ENCODE peak calls at places on chromosome 20, in ten cellular contexts. R, L, D, A, H, W, N, Y, P and C are unnamed samples. For H3K4me1, the result is how much of the 10 kb centered on the place peaks cover.

GRCh38 chr20:50824137-50824536 is 29.3 kb downstream of the BCAS4 start:
- DNase-seq in R (peak), L (peak), D (no peak), A (no peak), H (peak), W (peak), N (no peak), Y (peak), P (no peak), C (no peak)

GRCh38 chr20:51641866-51642265 is 99.3 kb upstream of the NFATC2 start:
- DNase-seq in R (no peak), L (no peak), D (no peak), A (no peak), H (no peak), W (no peak), N (no peak), Y (no peak), P (no peak), C (no peak)

GRCh38 chr20:38153401-38153800 is 11.7 kb downstream of the TGM2 start:
- DNase-seq in R (no peak), L (no peak), D (no peak), A (no peak), H (no peak), W (no peak), N (no peak), Y (no peak), P (no peak), C (no peak)

GRCh38 chr20:57379263-57379647 is 11.9 kb upstream of the RBM38 start:
- DNase-seq in R (no peak), L (no peak), D (no peak), A (no peak), H (no peak), W (no peak), N (no peak), Y (no peak), P (no peak), C (no peak)

GRCh38 chr20:31474097-31474436 is 860 bp downstream of the DEFB124 start:
- DNase-seq in R (no peak), L (no peak), D (no peak), A (no peak), H (no peak), W (no peak), N (no peak), Y (no peak), P (no peak), C (no peak)

GRCh38 chr20:5796369-5797040 is 46.3 kb downstream of the SHLD1 start:
- DNase-seq in R (no peak), L (no peak), D (no peak), A (no peak), H (no peak), W (no peak), N (no peak), Y (no peak), P (no peak), C (no peak)

GRCh38 chr20:14717124-14718004 is 380.0 kb upstream of the FLRT3 start:
- DNase-seq in R (no peak), L (no peak), D (no peak), A (no peak), H (no peak), W (no peak), N (no peak), Y (no peak), P (no peak), C (no peak)

GRCh38 chr20:32528905-32529670 is 56.0 kb downstream of the NOL4L start:
- DNase-seq in R (no peak), L (no peak), D (peak), A (no peak), H (no peak), W (no peak), N (no peak), Y (no peak), P (peak), C (no peak)

GRCh38 chr20:6008254-6008653 is 45.6 kb downstream of the LRRN4 start:
- DNase-seq in R (peak), L (peak), D (peak), A (peak), H (peak), W (peak), N (no peak), Y (peak), P (no peak), C (peak)

GRCh38 chr20:10553326-10553984 is 118.3 kb downstream of the SLX4IP start:
- DNase-seq in R (peak), L (peak), D (peak), A (peak), H (peak), W (peak), N (peak), Y (peak), P (no peak), C (peak)

GRCh38 chr20:1952737-1953530 is 40.9 kb downstream of the PDYN start:
- DNase-seq in R (no peak), L (no peak), D (no peak), A (no peak), H (no peak), W (no peak), N (no peak), Y (no peak), P (no peak), C (no peak)

GRCh38 chr20:1324598-1325172 is 4.3 kb downstream of the SDCBP2 start:
- DNase-seq in R (peak), L (no peak), D (no peak), A (no peak), H (peak), W (no peak), N (no peak), Y (no peak), P (peak), C (no peak)

GRCh38 chr20:13839421-13840092 is 54.7 kb downstream of the NDUFAF5 start:
- DNase-seq in R (peak), L (no peak), D (no peak), A (peak), H (no peak), W (no peak), N (no peak), Y (no peak), P (no peak), C (peak)

GRCh38 chr20:57205625-57206219 is 60.7 kb downstream of the BMP7 start:
- DNase-seq in R (peak), L (peak), D (no peak), A (no peak), H (no peak), W (no peak), N (no peak), Y (no peak), P (no peak), C (peak)

GRCh38 chr20:10877345-10877744 is 203.5 kb upstream of the JAG1 start:
- DNase-seq in R (no peak), L (peak), D (no peak), A (peak), H (peak), W (no peak), N (no peak), Y (peak), P (no peak), C (peak)

GRCh38 chr20:40322941-40323340 is 366.1 kb downstream of the MAFB start:
- DNase-seq in R (no peak), L (no peak), D (no peak), A (no peak), H (no peak), W (no peak), N (no peak), Y (no peak), P (no peak), C (no peak)

GRCh38 chr20:32451682-32452461 is 93.7 kb downstream of the ASXL1 start:
- DNase-seq in R (no peak), L (no peak), D (peak), A (no peak), H (no peak), W (no peak), N (peak), Y (no peak), P (peak), C (no peak)

GRCh38 chr20:57653910-57654309 is 33.7 kb upstream of the ZBP1 start:
- DNase-seq in R (no peak), L (no peak), D (peak), A (no peak), H (no peak), W (peak), N (peak), Y (peak), P (peak), C (no peak)

GRCh38 chr20:1945134-1945618 is 48.7 kb downstream of the PDYN start:
- DNase-seq in R (no peak), L (peak), D (peak), A (no peak), H (peak), W (peak), N (peak), Y (peak), P (peak), C (no peak)

GRCh38 chr20:12152996-12153395 is 235.3 kb downstream of the BTBD3 start:
- DNase-seq in R (peak), L (no peak), D (no peak), A (no peak), H (no peak), W (no peak), N (no peak), Y (no peak), P (no peak), C (no peak)

GRCh38 chr20:719816-720215 is 44.2 kb upstream of the SCRT2 start:
- DNase-seq in R (no peak), L (no peak), D (no peak), A (no peak), H (no peak), W (no peak), N (no peak), Y (no peak), P (peak), C (no peak)

GRCh38 chr20:57175397-57176010 is 90.9 kb downstream of the BMP7 start:
- DNase-seq in R (no peak), L (no peak), D (no peak), A (no peak), H (no peak), W (no peak), N (no peak), Y (no peak), P (no peak), C (no peak)

GRCh38 chr20:445514-446336 is 16.6 kb downstream of the TBC1D20 start:
- DNase-seq in R (no peak), L (no peak), D (no peak), A (no peak), H (no peak), W (no peak), N (no peak), Y (no peak), P (no peak), C (no peak)

GRCh38 chr20:2804921-2805681 is 4.7 kb upstream of the CPXM1 start:
- DNase-seq in R (no peak), L (no peak), D (no peak), A (peak), H (peak), W (no peak), N (no peak), Y (no peak), P (peak), C (no peak)

GRCh38 chr20:31883829-31884228 is 13.4 kb downstream of the TTLL9 start:
- DNase-seq in R (no peak), L (no peak), D (no peak), A (no peak), H (no peak), W (no peak), N (no peak), Y (no peak), P (no peak), C (no peak)

GRCh38 chr20:56979125-56979524 is 287.3 kb downstream of the BMP7 start:
- DNase-seq in R (no peak), L (no peak), D (no peak), A (no peak), H (no peak), W (no peak), N (no peak), Y (no peak), P (no peak), C (no peak)

GRCh38 chr20:25987073-25987927 is 290.6 kb upstream of the ZNF337 start:
- DNase-seq in R (peak), L (peak), D (peak), A (peak), H (no peak), W (peak), N (peak), Y (peak), P (peak), C (peak)

GRCh38 chr20:5168582-5169396 is 42.0 kb downstream of the CDS2 start:
- DNase-seq in R (peak), L (peak), D (no peak), A (no peak), H (peak), W (no peak), N (no peak), Y (no peak), P (no peak), C (no peak)

GRCh38 chr20:25009218-25010145 is 16.9 kb upstream of the APMAP start:
- DNase-seq in R (no peak), L (no peak), D (no peak), A (no peak), H (peak), W (no peak), N (peak), Y (no peak), P (peak), C (no peak)

GRCh38 chr20:12262747-12263146 is 345.1 kb downstream of the BTBD3 start:
- DNase-seq in R (no peak), L (no peak), D (no peak), A (no peak), H (no peak), W (no peak), N (no peak), Y (no peak), P (no peak), C (no peak)

GRCh38 chr20:18705490-18705889 is 108.1 kb upstream of the SCP2D1 start:
- DNase-seq in R (peak), L (no peak), D (no peak), A (no peak), H (no peak), W (no peak), N (no peak), Y (no peak), P (no peak), C (peak)

GRCh38 chr20:18611492-18611891 is 23.6 kb downstream of the DTD1 start:
- DNase-seq in R (no peak), L (no peak), D (no peak), A (no peak), H (no peak), W (no peak), N (no peak), Y (no peak), P (no peak), C (no peak)

GRCh38 chr20:63680857-63681608 is 15.4 kb upstream of the TNFRSF6B start:
- DNase-seq in R (no peak), L (no peak), D (no peak), A (no peak), H (no peak), W (no peak), N (no peak), Y (no peak), P (no peak), C (no peak)

GRCh38 chr20:273884-274283 is 16.4 kb downstream of the DEFB132 start:
- DNase-seq in R (no peak), L (no peak), D (no peak), A (no peak), H (no peak), W (no peak), N (no peak), Y (no peak), P (no peak), C (no peak)

DNA sequence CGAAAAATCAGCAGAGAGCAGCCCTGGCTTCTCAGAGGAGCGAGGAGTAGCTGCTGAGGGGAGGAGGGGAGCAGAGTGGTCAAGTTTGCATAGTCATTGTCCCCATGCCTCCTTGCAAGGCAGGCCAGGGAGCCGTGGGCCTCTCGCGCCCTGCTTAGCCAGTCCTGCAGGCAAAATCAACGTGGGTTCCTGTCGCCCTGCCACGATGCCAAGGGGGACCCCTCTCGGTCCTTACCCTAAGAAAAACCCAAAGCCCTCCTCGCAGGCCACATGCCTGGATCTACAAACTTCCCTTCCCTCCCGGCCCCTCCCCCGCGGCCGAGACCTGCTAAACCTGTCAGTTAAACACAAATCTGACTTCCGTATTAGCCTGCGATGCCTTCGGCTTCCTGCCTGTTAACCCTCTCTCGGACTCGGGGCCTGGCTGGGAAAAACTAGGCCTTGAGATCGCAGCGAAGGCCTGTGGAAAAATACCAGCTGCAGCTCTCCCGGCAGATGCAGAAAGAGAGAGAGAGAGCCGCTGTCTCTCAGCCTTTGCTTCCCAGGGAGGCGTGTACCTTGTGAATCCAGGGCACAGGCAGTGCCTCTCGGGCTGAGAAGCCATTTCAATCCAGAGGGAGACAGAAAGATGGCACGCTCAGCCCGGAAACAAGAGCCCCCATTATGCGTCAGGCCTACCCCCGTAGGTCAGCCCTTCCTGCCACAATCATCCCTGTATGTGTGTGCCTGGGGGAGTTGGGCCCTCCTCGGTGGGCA is 975 bp upstream of the ZMYND8 start:
- DNase-seq in R (peak), L (peak), D (peak), A (peak), H (peak), W (peak), N (peak), Y (peak), P (peak), C (peak)
- H3K4me3 ChIP-seq in R (no peak), L (peak), D (peak), A (peak), H (no peak), W (no peak), N (peak), Y (no peak), P (no peak), C (no peak)

GRCh38 chr20:21102252-21102609 is 3.9 kb downstream of the LINC00237 start:
- DNase-seq in R (no peak), L (no peak), D (peak), A (peak), H (no peak), W (peak), N (no peak), Y (no peak), P (no peak), C (no peak)
- H3K4me1 ChIP-seq in R (under half), L (under half), D (under half), A (half or more), H (under half), W (under half), N (under half), Y (under half), P (half or more), C (under half)

DNA sequence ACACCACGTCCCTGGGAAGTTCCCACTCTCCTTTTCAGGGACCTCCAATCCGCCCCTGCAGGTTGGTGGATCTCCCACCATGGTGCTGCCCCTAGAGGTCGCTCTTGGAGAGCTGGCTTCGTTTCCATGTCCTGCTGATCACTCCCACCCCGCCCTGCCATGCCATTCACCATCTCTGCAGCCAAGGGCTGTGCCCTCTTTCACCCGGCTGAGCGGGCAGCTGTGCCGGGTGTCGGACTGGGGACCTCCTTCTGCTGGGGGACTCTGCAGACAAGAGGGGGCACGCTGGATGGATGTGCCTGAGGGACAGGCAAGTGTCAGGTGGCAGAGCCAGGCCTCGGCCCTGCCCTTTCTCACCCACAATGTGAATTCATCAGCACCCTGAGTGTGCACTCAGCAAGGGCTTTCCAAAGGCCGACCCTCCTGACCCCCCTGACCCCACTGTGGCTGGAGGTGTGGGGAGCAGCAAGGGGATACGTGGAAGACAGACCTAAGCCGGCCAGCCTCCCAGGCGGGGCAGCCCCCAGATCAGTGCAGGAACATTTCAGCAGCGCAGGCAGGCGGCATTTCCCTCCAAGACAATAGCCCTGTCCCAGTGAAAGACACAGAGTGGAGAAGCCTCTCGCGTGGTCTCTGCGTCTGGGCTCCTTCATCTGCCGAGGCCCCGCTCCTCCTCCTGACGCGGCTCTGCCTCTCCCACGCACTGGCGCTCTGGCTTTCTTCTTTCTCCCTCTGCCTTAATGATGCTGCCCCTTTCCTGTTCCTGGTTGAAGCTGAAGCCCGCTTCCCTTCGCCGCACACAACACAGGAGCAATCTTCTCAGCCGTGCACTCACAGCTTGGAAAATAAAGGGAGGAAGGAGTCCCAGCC is 347.2 kb downstream of the CDH4 start:
- DNase-seq in R (no peak), L (no peak), D (peak), A (peak), H (no peak), W (no peak), N (no peak), Y (no peak), P (no peak), C (no peak)
- H3K27ac ChIP-seq in R (no peak), L (no peak), D (no peak), A (no peak), H (no peak), W (no peak), N (no peak), Y (no peak), P (no peak), C (no peak)

GRCh38 chr20:47358052-47358671 is 1.7 kb upstream of the ZMYND8 start:
- DNase-seq in R (no peak), L (no peak), D (no peak), A (no peak), H (no peak), W (no peak), N (no peak), Y (no peak), P (no peak), C (no peak)
- H3K4me3 ChIP-seq in R (no peak), L (peak), D (peak), A (peak), H (no peak), W (no peak), N (peak), Y (no peak), P (no peak), C (no peak)

DNA sequence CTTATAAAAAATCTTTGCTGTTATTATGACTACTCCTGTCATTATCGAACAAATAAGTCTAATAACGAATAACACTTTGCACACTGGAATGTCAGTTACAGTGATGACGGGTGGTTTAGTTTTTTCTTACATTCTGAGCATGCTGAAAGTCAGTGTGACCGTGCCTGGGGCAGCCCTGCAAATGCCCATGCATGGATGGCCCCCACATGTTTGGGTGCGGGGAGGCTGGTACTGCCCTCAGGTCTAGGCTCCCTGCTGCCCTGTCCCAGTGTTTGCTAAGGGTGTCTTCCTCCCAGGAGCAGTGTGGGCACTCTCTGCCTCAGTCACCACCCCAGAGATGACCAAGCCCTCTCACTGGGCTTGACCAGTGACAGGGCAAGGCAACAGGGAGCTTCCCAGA is 3.0 kb downstream of the CSTL1 start:
- DNase-seq in R (no peak), L (no peak), D (no peak), A (no peak), H (no peak), W (no peak), N (no peak), Y (no peak), P (peak), C (no peak)
- H3K4me1 ChIP-seq in R (under half), L (under half), D (under half), A (under half), H (under half), W (under half), N (under half), Y (under half), P (under half), C (under half)

GRCh38 chr20:36605309-36606170 is at the start of gene RAB5IF:
- DNase-seq in R (peak), L (peak), D (peak), A (peak), H (peak), W (peak), N (peak), Y (peak), P (peak), C (peak)
- H3K27ac ChIP-seq in R (peak), L (peak), D (peak), A (peak), H (peak), W (peak), N (peak), Y (peak), P (peak), C (peak)

GRCh38 chr20:44403194-44404112 is 48.0 kb downstream of the HNF4A start:
- DNase-seq in R (no peak), L (no peak), D (no peak), A (no peak), H (no peak), W (peak), N (no peak), Y (no peak), P (no peak), C (no peak)
- H3K4me3 ChIP-seq in R (no peak), L (no peak), D (no peak), A (no peak), H (no peak), W (peak), N (no peak), Y (no peak), P (no peak), C (no peak)